ENCODE peak calls at places on chromosome 4, in six cellular contexts. One of them, this sample, is unnamed.

GRCh38 chr4:54289316-54289715 is 60.2 kb downstream of the PDGFRA start:
- DNase-seq in endothelial cell: no peak
- DNase-seq in fibroblast of lung: no peak
- DNase-seq in GM12891: no peak
- DNase-seq in NCI-H1105: no peak
- DNase-seq in prostate gland: no peak
- DNase-seq in this sample: no peak

GRCh38 chr4:158268553-158268952 is 58.3 kb downstream of the TMEM144 start:
- DNase-seq in endothelial cell: no peak
- DNase-seq in fibroblast of lung: no peak
- DNase-seq in GM12891: no peak
- DNase-seq in NCI-H1105: no peak
- DNase-seq in prostate gland: no peak
- DNase-seq in this sample: no peak

GRCh38 chr4:115844180-115844579 is 730.8 kb upstream of the NDST4 start:
- DNase-seq in endothelial cell: no peak
- DNase-seq in fibroblast of lung: no peak
- DNase-seq in GM12891: no peak
- DNase-seq in NCI-H1105: no peak
- DNase-seq in prostate gland: no peak
- DNase-seq in this sample: no peak

GRCh38 chr4:112141366-112142138 is 3.7 kb upstream of the FAM241A start:
- DNase-seq in endothelial cell: no peak
- DNase-seq in fibroblast of lung: no peak
- DNase-seq in GM12891: no peak
- DNase-seq in NCI-H1105: no peak
- DNase-seq in prostate gland: no peak
- DNase-seq in this sample: no peak

GRCh38 chr4:16731776-16732380 is 166.6 kb downstream of the LDB2 start:
- DNase-seq in endothelial cell: no peak
- DNase-seq in fibroblast of lung: no peak
- DNase-seq in GM12891: no peak
- DNase-seq in NCI-H1105: no peak
- DNase-seq in prostate gland: no peak
- DNase-seq in this sample: no peak

GRCh38 chr4:124640037-124640730 is 72.3 kb downstream of the ANKRD50 start:
- DNase-seq in endothelial cell: no peak
- DNase-seq in fibroblast of lung: peak
- DNase-seq in GM12891: no peak
- DNase-seq in NCI-H1105: no peak
- DNase-seq in prostate gland: no peak
- DNase-seq in this sample: no peak

GRCh38 chr4:23923141-23923540 is 33.3 kb upstream of the PPARGC1A start:
- DNase-seq in endothelial cell: no peak
- DNase-seq in fibroblast of lung: no peak
- DNase-seq in GM12891: no peak
- DNase-seq in NCI-H1105: no peak
- DNase-seq in prostate gland: no peak
- DNase-seq in this sample: no peak

GRCh38 chr4:120918788-120919187 is 3.7 kb downstream of the PRDM5 start:
- DNase-seq in endothelial cell: no peak
- DNase-seq in fibroblast of lung: peak
- DNase-seq in GM12891: no peak
- DNase-seq in NCI-H1105: no peak
- DNase-seq in prostate gland: peak
- DNase-seq in this sample: no peak

GRCh38 chr4:1717129-1718094 is 3.7 kb downstream of the TMEM129 start:
- DNase-seq in endothelial cell: no peak
- DNase-seq in fibroblast of lung: no peak
- DNase-seq in GM12891: no peak
- DNase-seq in NCI-H1105: no peak
- DNase-seq in prostate gland: no peak
- DNase-seq in this sample: no peak

GRCh38 chr4:16926214-16926613 is 27.8 kb upstream of the LDB2 start:
- DNase-seq in endothelial cell: no peak
- DNase-seq in fibroblast of lung: no peak
- DNase-seq in GM12891: no peak
- DNase-seq in NCI-H1105: no peak
- DNase-seq in prostate gland: no peak
- DNase-seq in this sample: no peak

GRCh38 chr4:62490635-62491034 is 1290.5 kb downstream of the ADGRL3 start:
- DNase-seq in endothelial cell: no peak
- DNase-seq in fibroblast of lung: no peak
- DNase-seq in GM12891: no peak
- DNase-seq in NCI-H1105: no peak
- DNase-seq in prostate gland: no peak
- DNase-seq in this sample: no peak

GRCh38 chr4:173277340-173277739 is 56.8 kb downstream of the HMGB2 start:
- DNase-seq in endothelial cell: no peak
- DNase-seq in fibroblast of lung: no peak
- DNase-seq in GM12891: no peak
- DNase-seq in NCI-H1105: no peak
- DNase-seq in prostate gland: no peak
- DNase-seq in this sample: no peak

GRCh38 chr4:94369046-94369445 is 26.4 kb upstream of the HPGDS start:
- DNase-seq in endothelial cell: no peak
- DNase-seq in fibroblast of lung: no peak
- DNase-seq in GM12891: no peak
- DNase-seq in NCI-H1105: no peak
- DNase-seq in prostate gland: no peak
- DNase-seq in this sample: no peak

GRCh38 chr4:124276461-124276860 is 436.1 kb downstream of the ANKRD50 start:
- DNase-seq in endothelial cell: no peak
- DNase-seq in fibroblast of lung: peak
- DNase-seq in GM12891: no peak
- DNase-seq in NCI-H1105: no peak
- DNase-seq in prostate gland: no peak
- DNase-seq in this sample: no peak

GRCh38 chr4:23728393-23728792 is 161.5 kb downstream of the PPARGC1A start:
- DNase-seq in endothelial cell: no peak
- DNase-seq in fibroblast of lung: peak
- DNase-seq in GM12891: no peak
- DNase-seq in NCI-H1105: no peak
- DNase-seq in prostate gland: no peak
- DNase-seq in this sample: no peak

GRCh38 chr4:137861682-137862081 is 329.4 kb upstream of the PCDH18 start:
- DNase-seq in endothelial cell: no peak
- DNase-seq in fibroblast of lung: no peak
- DNase-seq in GM12891: no peak
- DNase-seq in NCI-H1105: no peak
- DNase-seq in prostate gland: no peak
- DNase-seq in this sample: no peak

GRCh38 chr4:1072830-1073446 is 40.4 kb downstream of the RNF212 start:
- DNase-seq in endothelial cell: peak
- DNase-seq in fibroblast of lung: peak
- DNase-seq in GM12891: peak
- DNase-seq in NCI-H1105: no peak
- DNase-seq in prostate gland: peak
- DNase-seq in this sample: no peak

GRCh38 chr4:156933633-156934258 is 37.9 kb downstream of the PDGFC start:
- DNase-seq in endothelial cell: no peak
- DNase-seq in fibroblast of lung: peak
- DNase-seq in GM12891: no peak
- DNase-seq in NCI-H1105: no peak
- DNase-seq in prostate gland: no peak
- DNase-seq in this sample: no peak

GRCh38 chr4:167652267-167652666 is 418.0 kb upstream of the SPOCK3 start:
- DNase-seq in endothelial cell: no peak
- DNase-seq in fibroblast of lung: no peak
- DNase-seq in GM12891: no peak
- DNase-seq in NCI-H1105: no peak
- DNase-seq in prostate gland: no peak
- DNase-seq in this sample: no peak

GRCh38 chr4:88352062-88352461 is 26.6 kb upstream of the HERC6 start:
- DNase-seq in endothelial cell: no peak
- DNase-seq in fibroblast of lung: peak
- DNase-seq in GM12891: no peak
- DNase-seq in NCI-H1105: no peak
- DNase-seq in prostate gland: peak
- DNase-seq in this sample: no peak

GRCh38 chr4:180618396-180618795 is 1624.8 kb upstream of the TENM3 start:
- DNase-seq in endothelial cell: no peak
- DNase-seq in fibroblast of lung: peak
- DNase-seq in GM12891: no peak
- DNase-seq in NCI-H1105: no peak
- DNase-seq in prostate gland: no peak
- DNase-seq in this sample: no peak

GRCh38 chr4:136032391-136032790 is 1499.9 kb downstream of the PCDH18 start:
- DNase-seq in endothelial cell: no peak
- DNase-seq in fibroblast of lung: no peak
- DNase-seq in GM12891: no peak
- DNase-seq in NCI-H1105: no peak
- DNase-seq in prostate gland: no peak
- DNase-seq in this sample: no peak

GRCh38 chr4:8504279-8505007 is 63.9 kb downstream of the TRMT44 start:
- DNase-seq in endothelial cell: no peak
- DNase-seq in fibroblast of lung: no peak
- DNase-seq in GM12891: no peak
- DNase-seq in NCI-H1105: peak
- DNase-seq in prostate gland: peak
- DNase-seq in this sample: peak

GRCh38 chr4:110202024-110202423 is 3.6 kb upstream of the ELOVL6 start:
- DNase-seq in endothelial cell: no peak
- DNase-seq in fibroblast of lung: no peak
- DNase-seq in GM12891: no peak
- DNase-seq in NCI-H1105: no peak
- DNase-seq in prostate gland: no peak
- DNase-seq in this sample: no peak

GRCh38 chr4:81852031-81852715 is 380.5 kb upstream of the RASGEF1B start:
- DNase-seq in endothelial cell: no peak
- DNase-seq in fibroblast of lung: no peak
- DNase-seq in GM12891: no peak
- DNase-seq in NCI-H1105: no peak
- DNase-seq in prostate gland: no peak
- DNase-seq in this sample: no peak

GRCh38 chr4:148292596-148293175 is 149.5 kb downstream of the NR3C2 start:
- DNase-seq in endothelial cell: no peak
- DNase-seq in fibroblast of lung: no peak
- DNase-seq in GM12891: no peak
- DNase-seq in NCI-H1105: no peak
- DNase-seq in prostate gland: no peak
- DNase-seq in this sample: no peak

GRCh38 chr4:36771411-36772153 is 473.0 kb upstream of the NWD2 start:
- DNase-seq in endothelial cell: no peak
- DNase-seq in fibroblast of lung: no peak
- DNase-seq in GM12891: no peak
- DNase-seq in NCI-H1105: no peak
- DNase-seq in prostate gland: no peak
- DNase-seq in this sample: no peak